ENCODE peak calls at places on chromosomes 2 and 18, in six cellular contexts. P is body of pancreas, Y is thoracic aorta, W is heart left ventricle, K is cardiac muscle cell, D is right lobe of liver. Q is an unnamed sample.

GRCh38 chr2:60821133-60821469 is 60.3 kb upstream of the REL start:
- DNase-seq in K (no peak), D (no peak), Y (no peak), P (no peak), W (no peak), Q (no peak)

GRCh38 chr2:157898591-157898996 is 22.5 kb upstream of the ACVR1 start:
- DNase-seq in Y (no peak), W (no peak), K (peak; percentile 82), D (no peak), P (peak; percentile 37), Q (no peak)

GRCh38 chr2:217974389-217975005 is 28.3 kb downstream of the TNS1 start:
- DNase-seq in K (no peak), Y (no peak), P (peak; percentile 11), D (no peak), W (peak; percentile 55), Q (no peak)

GRCh38 chr2:168565112-168565511 is 109.0 kb downstream of the CERS6 start:
- DNase-seq in W (no peak), Y (no peak), D (no peak), K (peak; percentile 48), P (no peak), Q (no peak)

GRCh38 chr18:28766027-28766426 is 589.1 kb upstream of the CDH2 start:
- DNase-seq in P (no peak), D (no peak), K (peak; percentile 77), Y (no peak), W (no peak), Q (no peak)

GRCh38 chr2:105187531-105187930 is 54.0 kb upstream of the GPR45 start:
- DNase-seq in P (no peak), W (no peak), D (no peak), K (peak; percentile 39), Y (no peak), Q (no peak)

GRCh38 chr18:74310411-74310810 is 5.2 kb upstream of the C18orf63 start:
- DNase-seq in K (peak; percentile 56), W (no peak), D (no peak), P (no peak), Y (no peak), Q (no peak)

GRCh38 chr2:37897511-37897910 is 27.6 kb upstream of the RMDN2 start:
- DNase-seq in K (no peak), W (no peak), D (no peak), Y (no peak), P (no peak), Q (no peak)

GRCh38 chr2:177314194-177314593 is 49.7 kb upstream of the NFE2L2 start:
- DNase-seq in K (peak; percentile 84), P (no peak), Y (no peak), D (no peak), W (no peak), Q (no peak)

GRCh38 chr2:59182249-59182648 is 941.1 kb upstream of the FANCL start:
- DNase-seq in W (no peak), Y (no peak), P (no peak), D (no peak), K (no peak), Q (no peak)

GRCh38 chr2:96393989-96394761 is 58.6 kb downstream of the NCAPH start:
- DNase-seq in K (no peak), W (no peak), D (no peak), P (no peak), Y (no peak), Q (no peak)

GRCh38 chr18:60202702-60203101 is 169.9 kb downstream of the MC4R start:
- DNase-seq in D (no peak), Y (no peak), K (no peak), W (no peak), P (no peak), Q (no peak)

GRCh38 chr2:12501469-12502147 is 215.1 kb upstream of the TRIB2 start:
- DNase-seq in W (peak; percentile 67), K (no peak), P (no peak), D (no peak), Y (no peak), Q (peak; percentile 54)

GRCh38 chr2:233261819-233262555 is 10.5 kb downstream of the ATG16L1 start:
- DNase-seq in Y (no peak), W (no peak), D (no peak), P (no peak), K (no peak), Q (no peak)

GRCh38 chr2:63742592-63742991 is 99.1 kb upstream of the UGP2 start:
- DNase-seq in K (no peak), W (no peak), P (no peak), Y (no peak), D (no peak), Q (no peak)
- H3K27ac ChIP-seq in K (no peak overlapping the region), W (no peak overlapping the region), P (no peak overlapping the region), Y (no peak overlapping the region), D (no peak overlapping the region), Q (peak overlapping the region; percentile 87)

GRCh38 chr2:162044586-162044985 is 29.4 kb downstream of the DPP4 start:
- DNase-seq in D (no peak), K (no peak), W (no peak), P (no peak), Y (no peak), Q (no peak)
- H3K4me3 ChIP-seq in D (no peak overlapping the region), K (no peak overlapping the region), W (no peak overlapping the region), P (no peak overlapping the region), Y (no peak overlapping the region), Q (no peak overlapping the region)

GRCh38 chr2:48229063-48229462 is 300.9 kb upstream of the STON1 start:
- DNase-seq in Y (no peak), W (no peak), P (no peak), K (no peak), D (no peak), Q (no peak)

GRCh38 chr2:48232351-48232750 is 297.6 kb upstream of the STON1 start:
- DNase-seq in P (no peak), D (no peak), K (no peak), Y (no peak), W (no peak), Q (no peak)

GRCh38 chr2:48230834-48231233 is 299.1 kb upstream of the STON1 start:
- DNase-seq in P (no peak), D (no peak), K (no peak), W (no peak), Y (no peak), Q (no peak)

GRCh38 chr2:48227617-48228344 is 302.2 kb upstream of the STON1 start:
- DNase-seq in P (no peak), K (no peak), W (no peak), D (no peak), Y (no peak), Q (no peak)

GRCh38 chr2:48228345-48228684 is 301.6 kb upstream of the STON1 start:
- DNase-seq in W (no peak), Y (no peak), D (no peak), P (no peak), K (no peak), Q (no peak)
- TF ChIP-seq CTCF in W (no peak), Y (no peak), D (no peak), P (no peak), K (no peak), Q (no peak)

DNA sequence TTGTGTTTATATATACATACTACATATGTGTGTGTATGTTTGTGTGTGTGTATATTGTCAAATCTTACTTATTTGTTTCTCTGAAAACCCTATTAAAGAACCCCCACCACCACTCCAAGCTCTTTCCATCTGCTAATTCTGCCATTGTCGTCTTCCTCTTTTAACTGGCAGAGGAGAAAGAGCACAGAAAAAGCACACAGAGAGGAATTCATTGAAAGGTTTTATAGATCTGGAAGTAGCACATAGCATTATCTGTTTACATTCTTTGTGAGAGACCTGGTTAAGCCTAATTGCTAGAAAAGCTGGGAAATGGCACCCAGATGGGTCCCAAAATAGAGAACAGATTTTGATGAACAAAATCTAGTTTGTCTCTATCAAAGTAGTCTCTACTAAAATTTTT is 800.0 kb upstream of the PIK3C3 start:
- DNase-seq in Y (no peak), P (no peak), D (no peak), K (no peak), W (no peak), Q (no peak)
- H3K27ac ChIP-seq in Y (no peak overlapping the region), P (no peak overlapping the region), D (no peak overlapping the region), K (no peak overlapping the region), W (no peak overlapping the region), Q (no peak overlapping the region)

DNA sequence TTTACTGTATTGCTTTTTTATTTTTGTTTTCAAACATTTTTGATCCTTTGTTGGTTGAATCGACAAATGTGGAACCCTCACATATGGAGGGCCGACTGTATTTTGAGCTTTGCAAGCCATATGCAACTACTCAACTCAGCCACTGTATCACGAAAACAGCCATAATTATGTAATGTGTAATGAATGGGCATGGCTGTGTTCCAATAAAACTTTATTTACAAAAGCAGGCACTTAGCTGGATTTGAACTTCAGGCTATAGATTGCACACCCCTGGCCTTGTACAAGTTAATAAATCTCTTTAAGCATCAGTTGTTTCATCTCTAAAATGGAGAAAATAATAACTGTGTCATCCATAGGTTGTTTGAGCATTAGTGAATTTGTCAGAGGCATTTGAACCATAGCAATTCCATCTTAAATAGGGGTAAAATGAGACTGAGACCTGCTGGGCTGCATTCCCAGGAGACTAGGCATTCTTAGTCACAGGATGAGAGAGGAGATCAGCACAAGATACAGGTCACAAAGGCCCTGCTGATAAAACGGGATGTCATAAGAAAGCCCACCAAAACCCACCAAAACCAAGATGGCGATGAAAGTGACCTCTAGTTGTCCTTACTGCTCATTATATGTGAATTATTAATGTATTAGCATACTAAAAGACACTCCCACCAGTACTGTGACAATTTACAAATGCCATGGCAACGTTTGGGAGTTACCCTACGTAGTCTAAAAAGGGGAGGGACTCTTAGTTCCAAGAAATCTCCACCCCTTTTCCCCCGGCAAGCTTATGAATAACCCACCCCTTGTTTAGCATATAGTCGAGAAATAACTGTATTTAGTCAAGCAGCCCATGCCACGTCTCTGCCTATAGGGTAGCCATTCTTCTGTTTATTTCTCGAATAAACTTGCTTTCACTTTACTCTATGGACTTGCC is 13.7 kb upstream of the LTBP1 start:
- DNase-seq in P (no peak), Y (no peak), W (no peak), D (no peak), K (no peak), Q (no peak)
- H3K4me3 ChIP-seq in P (no peak overlapping the region), Y (no peak overlapping the region), W (no peak overlapping the region), D (no peak overlapping the region), K (no peak overlapping the region), Q (no peak overlapping the region)

DNA sequence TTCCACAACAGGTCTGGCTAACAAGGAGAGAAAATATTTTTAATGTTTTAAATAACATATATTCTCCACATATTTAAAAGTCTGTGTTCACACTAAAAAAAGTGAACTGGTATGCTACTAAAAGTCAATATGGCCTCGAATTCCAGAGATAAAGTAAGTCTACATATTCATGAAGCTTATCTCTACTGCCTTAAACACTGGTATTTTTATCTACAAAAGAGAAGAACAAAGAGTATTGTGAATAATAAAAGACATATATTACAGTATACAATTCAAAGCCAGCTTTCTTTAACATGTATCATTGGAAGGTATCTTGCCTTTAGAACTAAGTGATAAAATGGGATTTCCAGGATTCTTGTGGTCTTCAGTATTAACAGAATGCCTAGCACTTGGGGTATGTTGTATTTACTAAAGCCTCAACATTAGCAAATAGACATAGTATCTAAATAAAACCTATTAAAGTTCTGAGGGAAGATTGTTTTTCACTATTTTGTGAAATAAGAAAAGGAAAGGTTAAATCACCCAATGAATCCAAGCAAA is 302.8 kb upstream of the CCDC68 start:
- DNase-seq in P (no peak), W (no peak), D (no peak), K (no peak), Y (no peak), Q (no peak)
- TF ChIP-seq CTCF in P (no peak), W (no peak), D (no peak), K (no peak), Y (no peak), Q (no peak)